ENCODE peak calls at places on chromosomes 3 and 15, in eight cellular contexts. One of them, this sample, is unnamed.

GRCh38 chr3:75192065-75192658 is 472.0 kb upstream of the FRG2C start:
- DNase-seq in AG10803: peak
- DNase-seq in astrocyte of the spinal cord: peak
- DNase-seq in adrenal gland: peak
- DNase-seq in cardiac fibroblast: peak
- DNase-seq in thoracic aorta: no peak
- DNase-seq in colonic mucosa: peak
- DNase-seq in Peyer's patch: peak
- DNase-seq in this sample: peak

GRCh38 chr3:72571638-72572114 is 276.6 kb downstream of the SHQ1 start:
- DNase-seq in AG10803: no peak
- DNase-seq in astrocyte of the spinal cord: no peak
- DNase-seq in adrenal gland: no peak
- DNase-seq in cardiac fibroblast: no peak
- DNase-seq in thoracic aorta: no peak
- DNase-seq in colonic mucosa: no peak
- DNase-seq in Peyer's patch: no peak
- DNase-seq in this sample: no peak

GRCh38 chr15:90705212-90705611 is 11.9 kb upstream of the BLM start:
- DNase-seq in AG10803: no peak
- DNase-seq in astrocyte of the spinal cord: no peak
- DNase-seq in adrenal gland: no peak
- DNase-seq in cardiac fibroblast: no peak
- DNase-seq in thoracic aorta: no peak
- DNase-seq in colonic mucosa: no peak
- DNase-seq in Peyer's patch: no peak
- DNase-seq in this sample: no peak

GRCh38 chr3:94694894-94695293 is 632.0 kb downstream of the NSUN3 start:
- DNase-seq in AG10803: no peak
- DNase-seq in astrocyte of the spinal cord: peak
- DNase-seq in adrenal gland: no peak
- DNase-seq in cardiac fibroblast: no peak
- DNase-seq in thoracic aorta: no peak
- DNase-seq in colonic mucosa: no peak
- DNase-seq in Peyer's patch: no peak
- DNase-seq in this sample: no peak

GRCh38 chr15:90994059-90994416 is 297 bp downstream of the PRC1 start:
- DNase-seq in AG10803: no peak
- DNase-seq in astrocyte of the spinal cord: no peak
- DNase-seq in adrenal gland: peak
- DNase-seq in cardiac fibroblast: no peak
- DNase-seq in thoracic aorta: no peak
- DNase-seq in colonic mucosa: peak
- DNase-seq in Peyer's patch: peak
- DNase-seq in this sample: no peak

GRCh38 chr15:86403914-86404583 is 324.4 kb downstream of the AGBL1 start:
- DNase-seq in AG10803: no peak
- DNase-seq in astrocyte of the spinal cord: no peak
- DNase-seq in adrenal gland: no peak
- DNase-seq in cardiac fibroblast: no peak
- DNase-seq in thoracic aorta: no peak
- DNase-seq in colonic mucosa: no peak
- DNase-seq in Peyer's patch: no peak
- DNase-seq in this sample: no peak

GRCh38 chr15:78076231-78077052 is 1.1 kb downstream of the TBC1D2B start:
- DNase-seq in AG10803: peak
- DNase-seq in astrocyte of the spinal cord: no peak
- DNase-seq in adrenal gland: no peak
- DNase-seq in cardiac fibroblast: no peak
- DNase-seq in thoracic aorta: no peak
- DNase-seq in colonic mucosa: no peak
- DNase-seq in Peyer's patch: no peak
- DNase-seq in this sample: no peak

GRCh38 chr3:106610362-106610997 is 741.7 kb upstream of the CBLB start:
- DNase-seq in AG10803: peak
- DNase-seq in astrocyte of the spinal cord: peak
- DNase-seq in adrenal gland: no peak
- DNase-seq in cardiac fibroblast: no peak
- DNase-seq in thoracic aorta: no peak
- DNase-seq in colonic mucosa: no peak
- DNase-seq in Peyer's patch: no peak
- DNase-seq in this sample: peak

GRCh38 chr3:46218310-46218709 is 10.2 kb upstream of the CCR1 start:
- DNase-seq in AG10803: no peak
- DNase-seq in astrocyte of the spinal cord: no peak
- DNase-seq in adrenal gland: no peak
- DNase-seq in cardiac fibroblast: no peak
- DNase-seq in thoracic aorta: no peak
- DNase-seq in colonic mucosa: no peak
- DNase-seq in Peyer's patch: no peak
- DNase-seq in this sample: no peak

GRCh38 chr3:195582947-195583346 is 793 bp downstream of the APOD start:
- DNase-seq in AG10803: no peak
- DNase-seq in astrocyte of the spinal cord: no peak
- DNase-seq in adrenal gland: no peak
- DNase-seq in cardiac fibroblast: no peak
- DNase-seq in thoracic aorta: no peak
- DNase-seq in colonic mucosa: peak
- DNase-seq in Peyer's patch: no peak
- DNase-seq in this sample: no peak

GRCh38 chr15:43775411-43775965 is 1.3 kb downstream of the ELL3 start:
- DNase-seq in AG10803: peak
- DNase-seq in astrocyte of the spinal cord: peak
- DNase-seq in adrenal gland: peak
- DNase-seq in cardiac fibroblast: no peak
- DNase-seq in thoracic aorta: no peak
- DNase-seq in colonic mucosa: peak
- DNase-seq in Peyer's patch: peak
- DNase-seq in this sample: peak

GRCh38 chr15:68055224-68055705 is 1.1 kb downstream of the PIAS1 start:
- DNase-seq in AG10803: peak
- DNase-seq in astrocyte of the spinal cord: peak
- DNase-seq in adrenal gland: peak
- DNase-seq in cardiac fibroblast: peak
- DNase-seq in thoracic aorta: no peak
- DNase-seq in colonic mucosa: peak
- DNase-seq in Peyer's patch: peak
- DNase-seq in this sample: no peak

GRCh38 chr15:83446904-83447708 is at the start of gene SH3GL3:
- DNase-seq in AG10803: peak
- DNase-seq in astrocyte of the spinal cord: peak
- DNase-seq in adrenal gland: peak
- DNase-seq in cardiac fibroblast: peak
- DNase-seq in thoracic aorta: peak
- DNase-seq in colonic mucosa: peak
- DNase-seq in Peyer's patch: peak
- DNase-seq in this sample: peak
- H3K4me3 ChIP-seq in AG10803: peak
- H3K4me3 ChIP-seq in astrocyte of the spinal cord: peak
- H3K4me3 ChIP-seq in adrenal gland: no peak
- H3K4me3 ChIP-seq in cardiac fibroblast: peak
- H3K4me3 ChIP-seq in thoracic aorta: peak
- H3K4me3 ChIP-seq in colonic mucosa: peak
- H3K4me3 ChIP-seq in Peyer's patch: peak
- H3K4me3 ChIP-seq in this sample: peak

GRCh38 chr3:148372476-148372875 is 325.2 kb upstream of the AGTR1 start:
- DNase-seq in AG10803: peak
- DNase-seq in astrocyte of the spinal cord: no peak
- DNase-seq in adrenal gland: no peak
- DNase-seq in cardiac fibroblast: no peak
- DNase-seq in thoracic aorta: no peak
- DNase-seq in colonic mucosa: no peak
- DNase-seq in Peyer's patch: no peak
- DNase-seq in this sample: no peak

DNA sequence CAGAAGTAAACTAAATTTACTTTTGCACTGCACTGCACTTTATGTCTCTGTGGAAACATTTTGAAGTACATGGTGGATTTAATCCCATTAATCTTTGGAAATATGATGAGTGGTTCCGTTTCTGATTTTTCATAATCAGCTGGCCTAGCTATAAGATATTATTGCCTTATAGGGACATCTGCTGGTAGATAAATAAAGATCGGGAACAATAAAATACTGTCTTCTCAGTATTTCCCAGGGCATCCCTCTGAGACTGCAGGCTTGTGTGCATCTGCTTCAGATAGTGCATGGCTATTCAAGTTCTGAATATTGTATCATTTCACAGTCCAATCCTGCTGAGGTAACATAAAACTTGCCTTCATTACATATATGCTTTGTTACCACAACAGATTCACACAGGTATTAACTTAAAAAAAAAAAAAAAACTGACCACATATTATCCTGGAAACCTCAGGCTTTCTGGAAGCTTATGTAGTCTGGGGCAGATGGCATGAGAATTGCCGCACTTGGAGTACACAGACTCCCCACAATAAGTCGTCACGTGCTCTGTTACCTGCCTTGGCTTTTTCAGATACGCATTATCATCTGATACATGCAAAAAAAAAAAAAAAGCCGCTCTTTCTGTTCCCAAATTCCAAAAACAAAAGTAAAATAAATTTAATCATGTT is 330.8 kb upstream of the AGTR1 start:
- DNase-seq in AG10803: peak
- DNase-seq in astrocyte of the spinal cord: peak
- DNase-seq in adrenal gland: no peak
- DNase-seq in cardiac fibroblast: peak
- DNase-seq in thoracic aorta: no peak
- DNase-seq in colonic mucosa: no peak
- DNase-seq in Peyer's patch: no peak
- DNase-seq in this sample: no peak
- TF ChIP-seq CTCF in AG10803: peak
- TF ChIP-seq CTCF in astrocyte of the spinal cord: peak
- TF ChIP-seq CTCF in adrenal gland: no peak
- TF ChIP-seq CTCF in cardiac fibroblast: no peak
- TF ChIP-seq CTCF in thoracic aorta: no peak
- TF ChIP-seq CTCF in colonic mucosa: no peak
- TF ChIP-seq CTCF in Peyer's patch: no peak
- TF ChIP-seq CTCF in this sample: peak

GRCh38 chr15:79434361-79434760 is 2.2 kb downstream of the MINAR1 start:
- DNase-seq in AG10803: no peak
- DNase-seq in astrocyte of the spinal cord: no peak
- DNase-seq in adrenal gland: no peak
- DNase-seq in cardiac fibroblast: no peak
- DNase-seq in thoracic aorta: no peak
- DNase-seq in colonic mucosa: no peak
- DNase-seq in Peyer's patch: no peak
- DNase-seq in this sample: no peak

GRCh38 chr15:79432345-79433311 is 492 bp downstream of the MINAR1 start:
- DNase-seq in AG10803: peak
- DNase-seq in astrocyte of the spinal cord: no peak
- DNase-seq in adrenal gland: no peak
- DNase-seq in cardiac fibroblast: peak
- DNase-seq in thoracic aorta: no peak
- DNase-seq in colonic mucosa: no peak
- DNase-seq in Peyer's patch: no peak
- DNase-seq in this sample: no peak

GRCh38 chr15:79430901-79431635 is 1.1 kb upstream of the MINAR1 start:
- DNase-seq in AG10803: peak
- DNase-seq in astrocyte of the spinal cord: no peak
- DNase-seq in adrenal gland: peak
- DNase-seq in cardiac fibroblast: peak
- DNase-seq in thoracic aorta: no peak
- DNase-seq in colonic mucosa: no peak
- DNase-seq in Peyer's patch: no peak
- DNase-seq in this sample: no peak

GRCh38 chr15:79433610-79434009 is 1.5 kb downstream of the MINAR1 start:
- DNase-seq in AG10803: no peak
- DNase-seq in astrocyte of the spinal cord: no peak
- DNase-seq in adrenal gland: no peak
- DNase-seq in cardiac fibroblast: no peak
- DNase-seq in thoracic aorta: no peak
- DNase-seq in colonic mucosa: no peak
- DNase-seq in Peyer's patch: no peak
- DNase-seq in this sample: no peak

DNA sequence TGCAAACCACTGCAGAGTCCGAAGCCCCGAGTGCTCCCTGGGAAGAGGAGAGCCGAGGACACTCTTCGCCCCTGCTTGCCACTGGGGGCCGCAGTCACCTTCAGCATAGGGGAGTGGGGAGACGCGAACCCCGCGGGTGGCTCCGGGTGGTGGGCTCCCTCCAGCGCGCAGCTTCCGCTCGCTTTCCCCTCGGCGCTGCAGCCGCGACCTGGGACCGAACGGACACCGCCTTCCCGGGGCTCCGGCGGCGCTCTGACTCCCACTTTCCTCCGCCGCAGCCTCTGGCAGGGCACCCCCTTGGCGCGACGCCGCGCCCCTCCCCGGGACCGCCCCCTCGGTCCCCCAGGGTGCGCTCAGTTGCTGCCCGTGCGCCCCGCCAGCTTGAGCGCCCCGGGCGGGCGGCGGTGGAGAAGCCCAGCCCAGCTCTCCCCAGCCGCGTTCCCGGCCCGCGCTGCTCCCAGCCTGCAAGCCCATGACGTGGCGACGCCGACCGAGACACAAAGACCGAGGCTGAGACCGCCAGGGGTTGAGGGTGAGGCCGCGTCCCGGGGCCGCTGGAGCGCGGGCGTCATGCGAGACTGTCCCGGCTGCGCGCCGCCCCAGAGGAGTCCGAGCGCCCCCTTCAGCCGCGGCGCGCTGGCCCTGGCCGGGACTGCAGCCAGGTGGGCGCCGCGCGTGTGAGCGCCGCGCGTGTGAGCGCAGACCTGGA is at the start of gene MINAR1:
- DNase-seq in AG10803: peak
- DNase-seq in astrocyte of the spinal cord: peak
- DNase-seq in adrenal gland: peak
- DNase-seq in cardiac fibroblast: peak
- DNase-seq in thoracic aorta: no peak
- DNase-seq in colonic mucosa: no peak
- DNase-seq in Peyer's patch: no peak
- DNase-seq in this sample: no peak
- H3K4me3 ChIP-seq in AG10803: peak
- H3K4me3 ChIP-seq in astrocyte of the spinal cord: peak
- H3K4me3 ChIP-seq in adrenal gland: no peak
- H3K4me3 ChIP-seq in cardiac fibroblast: peak
- H3K4me3 ChIP-seq in thoracic aorta: peak
- H3K4me3 ChIP-seq in colonic mucosa: peak
- H3K4me3 ChIP-seq in Peyer's patch: peak
- H3K4me3 ChIP-seq in this sample: peak

GRCh38 chr3:126490619-126491018 is 14.9 kb upstream of the ZXDC start:
- DNase-seq in AG10803: no peak
- DNase-seq in astrocyte of the spinal cord: no peak
- DNase-seq in adrenal gland: no peak
- DNase-seq in cardiac fibroblast: no peak
- DNase-seq in thoracic aorta: no peak
- DNase-seq in colonic mucosa: no peak
- DNase-seq in Peyer's patch: no peak
- DNase-seq in this sample: no peak

GRCh38 chr3:126493051-126493450 is 17.4 kb upstream of the ZXDC start:
- DNase-seq in AG10803: no peak
- DNase-seq in astrocyte of the spinal cord: no peak
- DNase-seq in adrenal gland: no peak
- DNase-seq in cardiac fibroblast: no peak
- DNase-seq in thoracic aorta: no peak
- DNase-seq in colonic mucosa: no peak
- DNase-seq in Peyer's patch: no peak
- DNase-seq in this sample: no peak

GRCh38 chr3:126493731-126494130 is 18.0 kb upstream of the ZXDC start:
- DNase-seq in AG10803: peak
- DNase-seq in astrocyte of the spinal cord: peak
- DNase-seq in adrenal gland: no peak
- DNase-seq in cardiac fibroblast: no peak
- DNase-seq in thoracic aorta: no peak
- DNase-seq in colonic mucosa: no peak
- DNase-seq in Peyer's patch: no peak
- DNase-seq in this sample: no peak

GRCh38 chr3:126488886-126489569 is 13.3 kb upstream of the ZXDC start:
- DNase-seq in AG10803: no peak
- DNase-seq in astrocyte of the spinal cord: no peak
- DNase-seq in adrenal gland: no peak
- DNase-seq in cardiac fibroblast: no peak
- DNase-seq in thoracic aorta: no peak
- DNase-seq in colonic mucosa: no peak
- DNase-seq in Peyer's patch: no peak
- DNase-seq in this sample: no peak

GRCh38 chr3:126491221-126492013 is 15.7 kb upstream of the ZXDC start:
- DNase-seq in AG10803: no peak
- DNase-seq in astrocyte of the spinal cord: no peak
- DNase-seq in adrenal gland: no peak
- DNase-seq in cardiac fibroblast: no peak
- DNase-seq in thoracic aorta: no peak
- DNase-seq in colonic mucosa: no peak
- DNase-seq in Peyer's patch: no peak
- DNase-seq in this sample: no peak
- TF ChIP-seq CTCF in AG10803: no peak
- TF ChIP-seq CTCF in astrocyte of the spinal cord: no peak
- TF ChIP-seq CTCF in adrenal gland: no peak
- TF ChIP-seq CTCF in cardiac fibroblast: no peak
- TF ChIP-seq CTCF in thoracic aorta: no peak
- TF ChIP-seq CTCF in colonic mucosa: no peak
- TF ChIP-seq CTCF in Peyer's patch: no peak
- TF ChIP-seq CTCF in this sample: no peak

This sample was measured in LNCaP clone FGC.